ENCODE peak calls at places on chromosomes 11 and 22, in five cellular contexts. V, Y, K, Q and A are unnamed samples.

GRCh38 chr11:772429-773390 is 4.6 kb downstream of the GATD1 start:
- DNase-seq in V (no peak), Y (no peak), K (no peak), Q (no peak), A (no peak)

GRCh38 chr22:20319745-20320658 is at the start of gene DGCR6L:
- DNase-seq in V (peak; percentile 97), Y (peak; percentile 96), K (peak; percentile 95), Q (peak; percentile 91), A (peak; percentile 93)

GRCh38 chr11:12110201-12110713 is at the start of gene MICAL2:
- DNase-seq in V (peak; percentile 86), Y (peak; percentile 91), K (peak; percentile 93), Q (peak; percentile 82), A (peak; percentile 29)

GRCh38 chr11:68317147-68317785 is 4.9 kb downstream of the LRP5 start:
- DNase-seq in V (no peak), Y (no peak), K (no peak), Q (no peak), A (no peak)

GRCh38 chr11:114301927-114302326 is 5.7 kb downstream of the NNMT start:
- DNase-seq in V (no peak), Y (no peak), K (no peak), Q (no peak), A (no peak)

GRCh38 chr11:9738126-9738525 is 74.2 kb downstream of the SWAP70 start:
- DNase-seq in V (no peak), Y (no peak), K (peak; percentile 29), Q (no peak), A (no peak)

GRCh38 chr11:102868359-102868758 is 6.4 kb downstream of the MMP12 start:
- DNase-seq in V (no peak), Y (no peak), K (no peak), Q (peak; percentile 29), A (no peak)

GRCh38 chr22:49934891-49935557 is 16.6 kb downstream of the CRELD2 start:
- DNase-seq in V (peak; percentile 87), Y (peak; percentile 66), K (peak; percentile 79), Q (peak; percentile 39), A (peak; percentile 60)

GRCh38 chr22:34858026-34858425 is 207.9 kb upstream of the ISX start:
- DNase-seq in V (no peak), Y (no peak), K (no peak), Q (no peak), A (no peak)

GRCh38 chr11:65540290-65541092 is 15.6 kb downstream of the SCYL1 start:
- DNase-seq in V (peak; percentile 92), Y (peak; percentile 91), K (peak; percentile 93), Q (peak; percentile 81), A (peak; percentile 51)

GRCh38 chr11:12629601-12630313 is 44.5 kb upstream of the TEAD1 start:
- DNase-seq in V (no peak), Y (no peak), K (peak; percentile 64), Q (peak; percentile 68), A (no peak)

GRCh38 chr11:92423635-92424034 is 199.0 kb downstream of the FAT3 start:
- DNase-seq in V (no peak), Y (no peak), K (no peak), Q (no peak), A (no peak)

GRCh38 chr22:47035443-47035881 is 273.0 kb downstream of the TBC1D22A start:
- DNase-seq in V (no peak), Y (no peak), K (no peak), Q (no peak), A (no peak)

GRCh38 chr11:1236316-1237127 is 13.7 kb downstream of the MUC5B start:
- DNase-seq in V (peak; percentile 39), Y (no peak), K (no peak), Q (no peak), A (no peak)

GRCh38 chr22:38655532-38656255 is 498 bp downstream of the FAM227A start:
- DNase-seq in V (no peak), Y (peak; percentile 32), K (peak; percentile 26), Q (peak; percentile 12), A (no peak)

GRCh38 chr22:37843746-37844089 is 416 bp downstream of the ANKRD54 start:
- DNase-seq in V (peak; percentile 73), Y (no peak), K (peak; percentile 52), Q (no peak), A (no peak)

GRCh38 chr22:28711820-28712777 is 29.5 kb downstream of the CHEK2 start:
- DNase-seq in V (no peak), Y (peak; percentile 16), K (peak; percentile 93), Q (peak; percentile 98), A (no peak)

GRCh38 chr11:2586091-2586792 is 113.6 kb downstream of the KCNQ1OT1 start:
- DNase-seq in V (peak; percentile 45), Y (no peak), K (no peak), Q (no peak), A (no peak)

GRCh38 chr11:64675417-64676252 is 47.4 kb downstream of the NRXN2 start:
- DNase-seq in V (no peak), Y (peak; percentile 98), K (peak; percentile 92), Q (peak; percentile 92), A (no peak)

GRCh38 chr11:68271781-68272608 is at the start of gene C11orf24:
- DNase-seq in V (peak; percentile 95), Y (peak; percentile 99), K (peak; percentile 97), Q (peak; percentile 82), A (peak; percentile 87)

GRCh38 chr11:16418698-16419097 is 62.4 kb upstream of the SOX6 start:
- DNase-seq in V (no peak), Y (no peak), K (no peak), Q (no peak), A (no peak)

GRCh38 chr11:130488187-130489026 is 40.0 kb downstream of the ADAMTS15 start:
- DNase-seq in V (no peak), Y (peak; percentile 30), K (no peak), Q (no peak), A (peak; percentile 8)

GRCh38 chr11:66047541-66048365 is 1.2 kb downstream of the GAL3ST3 start:
- DNase-seq in V (no peak), Y (no peak), K (no peak), Q (no peak), A (no peak)

GRCh38 chr22:37178350-37179125 is 9.5 kb downstream of the C1QTNF6 start:
- DNase-seq in V (peak; percentile 44), Y (no peak), K (peak; percentile 72), Q (peak; percentile 20), A (no peak)

GRCh38 chr22:30602049-30602448 is 4.9 kb upstream of the TCN2 start:
- DNase-seq in V (no peak), Y (peak; percentile 65), K (peak; percentile 52), Q (peak; percentile 31), A (peak; percentile 43)

GRCh38 chr11:3840870-3841425 is at the start of gene RHOG:
- DNase-seq in V (peak; percentile 80), Y (no peak), K (peak; percentile 89), Q (peak; percentile 91), A (no peak)

GRCh38 chr11:13434247-13435205 is 28.5 kb downstream of the BTBD10 start:
- DNase-seq in V (no peak), Y (no peak), K (no peak), Q (no peak), A (no peak)

GRCh38 chr11:58912124-58912523 is 27.2 kb upstream of the GLYATL1 start:
- DNase-seq in V (no peak), Y (no peak), K (no peak), Q (peak; percentile 58), A (no peak)

GRCh38 chr11:64250875-64251721 is at the start of gene PLCB3:
- DNase-seq in V (peak; percentile 79), Y (peak; percentile 68), K (peak; percentile 58), Q (no peak), A (no peak)

GRCh38 chr11:47523491-47524199 is 29.3 kb downstream of the CELF1 start:
- DNase-seq in V (peak; percentile 49), Y (peak; percentile 72), K (peak; percentile 82), Q (peak; percentile 92), A (no peak)

GRCh38 chr11:78929092-78929905 is 354.6 kb upstream of the NARS2 start:
- DNase-seq in V (no peak), Y (no peak), K (no peak), Q (no peak), A (no peak)

GRCh38 chr11:78698612-78699011 is 123.9 kb upstream of the NARS2 start:
- DNase-seq in V (no peak), Y (no peak), K (peak; percentile 43), Q (peak; percentile 75), A (no peak)

GRCh38 chr22:45649809-45650208 is 21.8 kb upstream of the ATXN10 start:
- DNase-seq in V (no peak), Y (no peak), K (no peak), Q (no peak), A (no peak)

GRCh38 chr11:1916132-1916985 is 3.1 kb upstream of the TNNT3 start:
- DNase-seq in V (no peak), Y (peak; percentile 38), K (no peak), Q (no peak), A (no peak)

GRCh38 chr22:36435516-36436415 is 45.7 kb downstream of the TXN2 start:
- DNase-seq in V (peak; percentile 87), Y (no peak), K (no peak), Q (no peak), A (peak; percentile 96)

GRCh38 chr11:86278226-86278625 is 23.8 kb upstream of the HIKESHI start:
- DNase-seq in V (no peak), Y (no peak), K (no peak), Q (no peak), A (no peak)

GRCh38 chr22:31926969-31927368 is 17.4 kb upstream of the YWHAH start:
- DNase-seq in V (no peak), Y (no peak), K (no peak), Q (no peak), A (no peak)

DNA sequence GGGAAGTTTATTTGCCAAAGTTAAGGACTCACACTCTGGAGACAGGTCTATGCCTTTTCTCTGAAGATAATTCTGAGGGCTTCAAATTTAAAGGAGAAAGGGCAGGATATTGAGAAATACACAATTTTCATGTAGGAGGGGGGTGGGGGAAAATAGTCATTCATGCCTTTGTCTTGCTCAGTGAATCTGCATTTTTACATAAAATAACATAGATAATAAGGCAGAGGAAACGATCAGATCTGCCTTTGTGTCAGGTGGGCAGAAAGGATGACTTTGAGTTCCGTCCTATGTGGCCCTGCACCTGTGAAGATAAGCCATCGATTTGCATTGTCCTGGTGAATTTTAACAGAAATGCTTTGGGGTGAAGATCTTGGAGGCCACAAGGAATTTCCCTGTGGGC is 76.8 kb downstream of the SC5D start:
- DNase-seq in V (no peak), Y (peak; percentile 53), K (no peak), Q (no peak), A (no peak)
- H3K4me3 ChIP-seq in V (no peak overlapping the region), Y (no peak overlapping the region), K (no peak overlapping the region), Q (no peak overlapping the region), A (no peak overlapping the region)

GRCh38 chr11:116773203-116774112 is 671 bp upstream of the BUD13 start:
- DNase-seq in V (no peak), Y (peak; percentile 83), K (no peak), Q (no peak), A (no peak)
- H3K4me3 ChIP-seq in V (peak overlapping the region; percentile 72), Y (peak overlapping the region; percentile 94), K (peak overlapping the region; percentile 70), Q (peak overlapping the region; percentile 62), A (peak overlapping the region; percentile 74)

GRCh38 chr11:75557649-75558494 is 4.2 kb upstream of the SERPINH1 start:
- DNase-seq in V (no peak), Y (no peak), K (peak; percentile 98), Q (peak; percentile 92), A (no peak)
- H3K4me3 ChIP-seq in V (no peak overlapping the region), Y (no peak overlapping the region), K (no peak overlapping the region), Q (peak overlapping the region; percentile 17), A (no peak overlapping the region)

GRCh38 chr22:40633036-40633435 is 3.5 kb downstream of the MRTFA start:
- DNase-seq in V (no peak), Y (no peak), K (no peak), Q (no peak), A (no peak)
- H3K4me3 ChIP-seq in V (no peak overlapping the region), Y (no peak overlapping the region), K (no peak overlapping the region), Q (no peak overlapping the region), A (no peak overlapping the region)

GRCh38 chr11:120129570-120129969 is 8.3 kb downstream of the TRIM29 start:
- DNase-seq in V (no peak), Y (no peak), K (no peak), Q (no peak), A (no peak)
- H3K4me3 ChIP-seq in V (no peak overlapping the region), Y (no peak overlapping the region), K (no peak overlapping the region), Q (no peak overlapping the region), A (no peak overlapping the region)